ENCODE peak calls at places on chromosomes 4 and X, in six cellular contexts. F, S, B, Z, V and O are unnamed samples.

GRCh38 chr4:74692973-74693372 is 101.3 kb downstream of the BTC start:
- DNase-seq in F (no peak), B (no peak), S (no peak), Z (no peak), V (no peak), O (no peak)

GRCh38 chr4:120096508-120097297 is 30.1 kb upstream of the MAD2L1 start:
- DNase-seq in S (no peak), V (no peak), Z (no peak), B (no peak), F (no peak), O (no peak)

GRCh38 chr4:76526585-76526990 is 91.6 kb downstream of the SHROOM3 start:
- DNase-seq in Z (no peak), B (no peak), F (peak; percentile 54), V (no peak), S (no peak), O (no peak)

GRCh38 chrX:151919610-151920009 is 6.9 kb downstream of the MAGEA4 start:
- DNase-seq in F (no peak), V (no peak), Z (no peak), B (no peak), S (no peak), O (no peak)

GRCh38 chr4:28006021-28006420 is 1145.4 kb downstream of the STIM2 start:
- DNase-seq in V (no peak), B (no peak), S (no peak), F (no peak), Z (no peak), O (no peak)

GRCh38 chr4:105767579-105767978 is 59.0 kb downstream of the GSTCD start:
- DNase-seq in F (no peak), B (no peak), V (no peak), Z (no peak), S (no peak), O (no peak)

GRCh38 chrX:136126371-136126770 is 21.0 kb upstream of the FHL1 start:
- DNase-seq in F (no peak), B (no peak), Z (no peak), V (no peak), S (no peak), O (no peak)

GRCh38 chr4:105644270-105644669 is 64.2 kb downstream of the INTS12 start:
- DNase-seq in S (no peak), B (no peak), V (no peak), Z (no peak), F (no peak), O (no peak)

GRCh38 chr4:10504510-10504909 is 47.3 kb upstream of the ZNF518B start:
- DNase-seq in V (no peak), B (no peak), Z (no peak), S (no peak), F (no peak), O (no peak)